ENCODE peak calls at places on chromosomes 5 and 9, in six cellular contexts. H is HTR-8/SVneo; J is GDM1; G is activated CD8-positive, alpha-beta T cell treated with anti-CD3 and anti-CD28 coated beads for 36 hours; E is HuH-7; U is hippocampal formation. K is an unnamed sample.

GRCh38 chr9:121744002-121744686 is 92.7 kb downstream of the DAB2IP start:
- DNase-seq in H (peak), E (peak), J (peak), U (peak), G (peak), K (peak)

GRCh38 chr9:75909776-75910175 is 19.3 kb downstream of the PCSK5 start:
- DNase-seq in G (peak), J (no peak), U (no peak), H (no peak), E (no peak), K (peak)

GRCh38 chr5:124747770-124748686 is 1.6 kb upstream of the ZNF608 start:
- DNase-seq in U (peak), E (no peak), J (no peak), H (no peak), G (no peak), K (peak)

GRCh38 chr5:158116965-158117364 is 258.0 kb upstream of the CLINT1 start:
- DNase-seq in H (no peak), J (no peak), G (peak), U (no peak), E (no peak), K (no peak)

GRCh38 chr9:7760014-7760415 is 39.6 kb downstream of the DMAC1 start:
- DNase-seq in U (no peak), E (no peak), G (no peak), J (no peak), H (no peak), K (no peak)

GRCh38 chr5:176995896-176996767 is 10.4 kb downstream of the UIMC1 start:
- DNase-seq in U (no peak), J (no peak), G (no peak), E (no peak), H (no peak), K (peak)

GRCh38 chr5:136062563-136063274 is 33.9 kb downstream of the TGFBI start:
- DNase-seq in G (peak), J (peak), U (no peak), E (no peak), H (no peak), K (peak)

GRCh38 chr9:33620738-33621439 is 96.8 kb downstream of the ANKRD18B start:
- DNase-seq in U (no peak), G (no peak), J (no peak), H (peak), E (no peak), K (peak)

GRCh38 chr5:78279194-78279593 is 15.3 kb downstream of the AP3B1 start:
- DNase-seq in E (no peak), J (no peak), U (no peak), H (no peak), G (no peak), K (no peak)

GRCh38 chr5:126998895-126999570 is 31.3 kb downstream of the MARCHF3 start:
- DNase-seq in G (no peak), H (no peak), U (no peak), J (no peak), E (no peak), K (no peak)

K was measured in Caki2.